ENCODE peak calls at places on chromosome 3, in four cellular contexts. C, E, D and J are unnamed samples.

GRCh38 chr3:50415066-50415465 is 55.7 kb upstream of the TMEM115 start:
- DNase-seq in D (no peak), C (no peak), E (no peak), J (no peak)

GRCh38 chr3:58683001-58683845 is 16.6 kb upstream of the FAM3D start:
- DNase-seq in C (peak; percentile 36), E (peak; percentile 23), D (peak; percentile 41), J (no peak)

GRCh38 chr3:16509721-16510619 is 3.5 kb downstream of the RFTN1 start:
- DNase-seq in E (peak; percentile 60), C (no peak), D (peak; percentile 48), J (no peak)

GRCh38 chr3:122609798-122610559 is 32.5 kb downstream of the PARP15 start:
- DNase-seq in C (peak; percentile 79), D (peak; percentile 41), E (peak; percentile 80), J (no peak)

GRCh38 chr3:16906679-16907078 is 21.9 kb downstream of the PLCL2 start:
- DNase-seq in C (peak; percentile 74), E (no peak), D (no peak), J (no peak)

GRCh38 chr3:106457278-106458210 is 588.7 kb upstream of the CBLB start:
- DNase-seq in C (peak; percentile 87), D (peak; percentile 54), E (peak; percentile 18), J (peak; percentile 48)

GRCh38 chr3:107268461-107268860 is 108.8 kb upstream of the CCDC54 start:
- DNase-seq in D (no peak), C (no peak), E (no peak), J (no peak)

GRCh38 chr3:100893590-100893989 is 99.6 kb downstream of the ABI3BP start:
- DNase-seq in E (no peak), C (peak; percentile 36), D (no peak), J (no peak)

GRCh38 chr3:13281657-13282527 is 138.2 kb downstream of the NUP210 start:
- DNase-seq in C (peak; percentile 83), D (no peak), E (no peak), J (peak; percentile 45)